ENCODE peak calls at places on chromosomes 3 and 15, in nine cellular contexts. X, L, D, V, Q, F, N, I and Y are unnamed samples.

GRCh38 chr15:70477750-70478250 is 285.6 kb downstream of the UACA start:
- DNase-seq in X (no peak), L (no peak), D (no peak), V (no peak), Q (no peak), F (no peak), N (no peak), I (no peak), Y (no peak)

GRCh38 chr3:9622438-9622837 is 26.9 kb upstream of the MTMR14 start:
- DNase-seq in X (no peak), L (no peak), D (no peak), V (peak), Q (no peak), F (no peak), N (no peak), I (no peak), Y (no peak)

GRCh38 chr3:10173926-10174435 is 9.3 kb downstream of the IRAK2 start:
- DNase-seq in X (peak), L (no peak), D (no peak), V (no peak), Q (peak), F (peak), N (peak), I (peak), Y (no peak)

GRCh38 chr3:13831386-13831996 is 48.4 kb downstream of the WNT7A start:
- DNase-seq in X (no peak), L (no peak), D (no peak), V (no peak), Q (no peak), F (no peak), N (no peak), I (no peak), Y (no peak)

GRCh38 chr3:98695816-98696215 is 67.3 kb upstream of the ST3GAL6 start:
- DNase-seq in X (peak), L (no peak), D (no peak), V (no peak), Q (peak), F (no peak), N (no peak), I (no peak), Y (no peak)

GRCh38 chr3:155293518-155293917 is at the start of gene STRIT1:
- DNase-seq in X (no peak), L (no peak), D (no peak), V (no peak), Q (no peak), F (no peak), N (no peak), I (no peak), Y (no peak)

GRCh38 chr3:93843981-93844380 is 129.7 kb downstream of the PROS1 start:
- DNase-seq in X (peak), L (no peak), D (no peak), V (no peak), Q (peak), F (no peak), N (no peak), I (no peak), Y (no peak)

GRCh38 chr3:5260992-5261501 is 73.5 kb downstream of the EDEM1 start:
- DNase-seq in X (no peak), L (no peak), D (no peak), V (no peak), Q (no peak), F (no peak), N (no peak), I (no peak), Y (no peak)

GRCh38 chr15:98983333-98983732 is 24.3 kb downstream of the PGPEP1L start:
- DNase-seq in X (peak), L (no peak), D (no peak), V (no peak), Q (peak), F (no peak), N (peak), I (peak), Y (no peak)

GRCh38 chr15:93017521-93017920 is 71.5 kb downstream of the RGMA start:
- DNase-seq in X (peak), L (no peak), D (no peak), V (no peak), Q (peak), F (no peak), N (no peak), I (no peak), Y (no peak)

GRCh38 chr3:146972726-146973125 is 367.6 kb upstream of the PLSCR5 start:
- DNase-seq in X (peak), L (no peak), D (no peak), V (no peak), Q (peak), F (no peak), N (no peak), I (no peak), Y (no peak)

GRCh38 chr15:62254137-62254934 is 89.3 kb upstream of the C2CD4B start:
- DNase-seq in X (peak), L (peak), D (peak), V (peak), Q (peak), F (peak), N (peak), I (peak), Y (peak)

GRCh38 chr15:61951949-61952348 is 108.3 kb downstream of the VPS13C start:
- DNase-seq in X (no peak), L (no peak), D (no peak), V (no peak), Q (peak), F (no peak), N (no peak), I (peak), Y (no peak)

GRCh38 chr3:7332696-7333095 is 471.8 kb downstream of the GRM7 start:
- DNase-seq in X (no peak), L (no peak), D (peak), V (no peak), Q (no peak), F (no peak), N (no peak), I (no peak), Y (no peak)

GRCh38 chr3:63595221-63595620 is 57.3 kb upstream of the SNTN start:
- DNase-seq in X (no peak), L (no peak), D (no peak), V (no peak), Q (no peak), F (no peak), N (no peak), I (no peak), Y (no peak)

GRCh38 chr3:127822166-127822835 is at the start of gene MGLL:
- DNase-seq in X (peak), L (peak), D (no peak), V (no peak), Q (peak), F (peak), N (no peak), I (peak), Y (no peak)

GRCh38 chr3:123267821-123268220 is 66.1 kb downstream of the SEC22A start:
- DNase-seq in X (peak), L (no peak), D (no peak), V (no peak), Q (no peak), F (no peak), N (no peak), I (no peak), Y (no peak)
- TF ChIP-seq CTCF in X (peak), L (no peak), D (peak), V (no peak), Q (peak), F (no peak), N (no peak), I (no peak), Y (no peak)

DNA sequence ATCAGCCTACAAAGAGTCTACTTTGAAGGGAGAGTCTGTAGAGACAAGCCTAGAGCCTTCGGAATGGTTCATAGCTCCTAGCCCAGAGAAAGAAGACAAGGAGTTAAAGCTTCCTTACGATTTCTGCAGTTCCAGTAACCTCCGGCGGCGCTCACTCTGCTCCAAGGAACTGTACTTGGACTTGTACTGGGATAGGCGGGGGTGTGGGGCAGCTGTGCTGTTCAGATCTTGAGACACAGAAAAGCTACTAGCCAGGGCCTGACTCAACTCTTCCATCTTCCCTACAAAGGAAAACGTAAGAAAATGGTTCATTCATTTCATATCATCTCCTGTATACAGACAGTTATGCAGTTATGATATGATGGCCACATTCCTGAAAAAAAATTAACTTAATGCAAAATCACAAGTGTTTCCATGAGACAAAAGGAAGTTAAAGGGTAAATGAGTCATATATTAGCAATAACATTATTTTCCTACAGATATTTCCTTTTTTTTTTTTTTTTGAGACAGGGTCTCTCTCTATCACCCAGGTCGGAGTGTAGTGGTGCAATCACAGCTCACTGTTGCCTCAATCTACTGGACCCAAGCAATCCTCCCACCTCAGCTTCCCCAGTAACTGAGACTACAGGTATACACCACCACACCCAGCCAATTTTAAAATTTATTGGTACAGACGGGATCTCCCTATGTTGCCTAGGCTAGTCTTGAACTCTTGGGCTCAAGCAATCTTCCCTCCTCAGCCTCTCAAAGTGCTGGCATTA is 4.6 kb downstream of the SNUPN start:
- DNase-seq in X (peak), L (no peak), D (no peak), V (no peak), Q (peak), F (peak), N (no peak), I (peak), Y (no peak)
- TF ChIP-seq CTCF in X (peak), L (no peak), D (no peak), V (no peak), Q (peak), F (peak), N (no peak), I (no peak), Y (no peak)

DNA sequence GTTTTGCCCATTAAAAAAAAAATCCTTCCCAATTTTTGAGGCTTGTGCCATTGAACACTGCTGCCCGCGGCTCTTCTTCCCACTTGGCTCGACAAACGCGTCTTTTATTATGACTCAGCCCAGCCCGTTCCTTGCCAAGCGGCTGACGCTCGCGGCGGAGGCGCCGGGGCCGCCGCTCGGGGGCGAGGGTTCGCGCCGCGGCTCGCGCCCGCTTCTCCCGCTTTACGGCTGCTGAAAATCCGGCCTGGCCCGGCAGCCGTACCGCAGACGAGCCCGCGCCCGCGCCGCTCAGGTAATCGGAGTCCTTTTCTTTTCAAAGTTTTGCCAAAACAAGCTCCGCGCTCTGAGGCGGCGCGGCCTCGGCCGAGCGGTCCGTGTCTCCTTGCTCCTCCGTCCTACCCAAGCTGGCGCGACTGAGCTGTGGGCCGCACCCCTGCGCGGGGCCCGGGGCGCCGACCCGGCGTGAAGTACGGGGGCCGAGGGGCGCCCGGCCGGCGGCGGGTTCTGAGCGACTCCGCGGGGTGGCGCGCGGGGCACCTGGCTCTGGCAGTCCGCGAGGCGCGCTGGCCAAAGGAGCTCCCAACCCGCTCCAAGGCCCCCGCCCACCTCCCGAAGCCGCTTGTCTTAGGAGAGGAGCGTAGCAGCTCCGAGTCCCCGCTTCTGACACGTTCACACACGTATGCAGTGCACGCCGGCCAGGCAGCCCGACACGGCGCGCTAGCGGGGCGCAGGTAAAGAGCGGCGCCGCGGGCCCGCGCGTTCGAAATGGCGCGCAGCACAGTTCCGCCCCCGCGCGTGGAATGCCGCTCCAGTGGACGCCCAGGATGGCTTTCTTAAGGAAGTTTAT is 418.2 kb upstream of the NAALADL2 start:
- DNase-seq in X (peak), L (peak), D (peak), V (peak), Q (peak), F (peak), N (peak), I (peak), Y (peak)
- TF ChIP-seq CTCF in X (no peak), L (no peak), D (no peak), V (no peak), Q (no peak), F (no peak), N (no peak), I (peak), Y (peak)

GRCh38 chr3:184015381-184016019 is 2.2 kb downstream of the ABCC5 start:
- DNase-seq in X (no peak), L (peak), D (no peak), V (no peak), Q (no peak), F (no peak), N (no peak), I (no peak), Y (no peak)

GRCh38 chr3:184016169-184016570 is 1.5 kb downstream of the ABCC5 start:
- DNase-seq in X (no peak), L (no peak), D (no peak), V (no peak), Q (no peak), F (no peak), N (no peak), I (no peak), Y (no peak)

GRCh38 chr3:184018424-184018973 is 815 bp upstream of the ABCC5 start:
- DNase-seq in X (no peak), L (no peak), D (no peak), V (no peak), Q (no peak), F (no peak), N (no peak), I (no peak), Y (no peak)

GRCh38 chr3:184016820-184017671 is 638 bp downstream of the ABCC5 start:
- DNase-seq in X (peak), L (peak), D (peak), V (peak), Q (peak), F (peak), N (peak), I (peak), Y (peak)

DNA sequence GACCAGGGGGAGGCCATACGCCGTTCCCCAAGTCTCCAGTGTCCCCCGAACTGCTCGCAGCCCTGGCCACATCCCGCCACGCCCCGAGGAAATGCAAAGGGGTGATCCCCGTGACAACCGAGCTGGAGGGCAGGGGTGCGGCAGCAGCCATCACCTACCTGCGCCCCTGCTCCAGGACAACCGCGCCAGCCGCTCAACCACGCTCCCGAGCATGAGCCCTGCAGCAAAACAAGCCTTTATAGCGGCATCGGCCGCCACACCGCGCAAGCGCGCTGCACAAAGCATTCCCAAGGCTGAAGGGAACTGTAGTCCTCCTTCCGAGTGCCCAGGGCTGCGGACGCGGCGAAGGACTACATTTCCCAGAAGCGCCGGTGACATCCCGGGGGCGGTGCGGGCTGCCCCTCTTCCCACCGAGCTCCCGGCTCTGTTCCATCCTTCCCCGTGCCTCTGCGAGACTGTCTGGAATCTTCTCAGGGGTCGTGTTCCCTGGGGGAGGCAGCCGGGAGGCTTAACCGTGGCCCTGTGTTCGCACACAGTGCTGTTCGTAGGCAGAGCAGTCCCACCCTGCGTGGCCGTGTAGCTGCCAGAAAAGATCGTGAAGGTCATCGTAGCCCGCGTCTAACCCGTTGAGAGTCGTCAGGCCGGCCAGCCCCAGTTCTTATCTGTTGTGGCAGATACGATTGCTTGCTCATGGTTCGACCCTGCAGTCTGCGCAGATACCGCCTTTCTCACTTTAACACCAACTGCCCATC is at the start of gene ABCC5:
- DNase-seq in X (peak), L (peak), D (peak), V (peak), Q (peak), F (peak), N (peak), I (peak), Y (peak)
- TF ChIP-seq CTCF in X (no peak), L (peak), D (peak), V (no peak), Q (no peak), F (peak), N (no peak), I (no peak), Y (peak)

DNA sequence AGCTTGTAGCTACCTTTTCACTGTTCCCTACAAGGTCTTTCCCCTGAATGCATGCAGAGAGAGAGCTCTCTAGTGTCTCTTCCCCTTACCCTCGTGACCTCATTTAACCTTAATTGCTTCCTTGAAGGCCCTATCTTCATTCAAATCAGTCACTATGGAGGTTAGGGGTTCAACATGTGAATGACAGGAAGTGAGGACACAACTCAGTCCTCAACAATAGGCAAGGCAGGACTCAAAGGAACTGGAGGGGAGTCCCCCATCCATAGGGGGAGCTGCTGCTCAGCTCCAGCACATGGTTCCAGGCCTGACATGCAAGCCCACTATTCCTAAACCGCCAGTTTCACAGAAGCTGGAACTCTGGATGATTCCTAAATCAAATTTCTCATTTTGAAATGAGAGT is 33.8 kb upstream of the GYG1 start:
- DNase-seq in X (no peak), L (no peak), D (peak), V (no peak), Q (peak), F (no peak), N (peak), I (peak), Y (no peak)
- TF ChIP-seq CTCF in X (peak), L (no peak), D (peak), V (no peak), Q (peak), F (peak), N (peak), I (no peak), Y (peak)

DNA sequence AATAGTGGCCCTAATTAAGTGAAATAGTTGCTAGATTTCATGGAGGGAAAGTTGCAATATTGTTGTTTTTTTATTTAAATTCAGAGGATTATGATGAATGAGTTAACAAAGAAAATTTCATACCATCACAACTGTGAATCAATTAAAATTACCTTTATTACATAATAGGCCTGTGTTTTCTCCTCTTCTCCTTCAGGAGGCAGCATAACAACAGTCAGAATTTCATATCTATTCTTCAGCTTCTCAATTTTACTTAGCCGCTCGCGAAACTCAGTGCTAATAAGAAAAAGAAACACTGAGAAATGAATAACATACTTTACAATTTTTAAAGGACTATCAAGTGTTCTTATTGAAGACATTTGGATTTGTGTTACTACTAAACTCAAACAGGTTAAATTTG is 29.4 kb downstream of the TTC14 start:
- DNase-seq in X (no peak), L (no peak), D (no peak), V (no peak), Q (peak), F (no peak), N (no peak), I (no peak), Y (no peak)
- TF ChIP-seq CTCF in X (peak), L (no peak), D (peak), V (no peak), Q (peak), F (peak), N (no peak), I (no peak), Y (no peak)

DNA sequence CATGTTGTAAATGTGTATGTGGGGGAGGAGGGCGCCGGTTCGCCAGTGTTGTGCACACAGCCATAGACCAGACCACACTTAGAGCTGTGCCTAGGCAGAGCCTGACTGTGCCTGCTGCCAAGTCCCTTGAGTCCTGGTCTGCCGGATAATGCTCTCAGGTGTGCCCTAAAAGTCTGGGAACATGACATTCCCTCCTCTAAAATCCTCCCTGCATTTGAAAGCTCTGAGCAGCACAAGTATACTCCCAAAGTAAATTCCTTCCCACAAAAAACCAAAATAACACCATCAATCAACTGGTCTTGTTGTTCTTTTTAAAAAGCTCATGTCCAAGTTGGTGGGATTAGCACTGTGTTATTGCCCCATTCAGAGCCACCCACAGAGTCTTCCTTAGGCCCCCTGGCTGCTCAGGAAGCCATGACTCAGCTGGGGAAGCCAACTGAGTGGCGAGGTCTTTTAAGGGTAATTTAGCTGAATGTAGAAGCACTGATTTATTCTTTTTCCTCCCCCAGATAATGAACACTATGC is 147.8 kb upstream of the MCTP2 start:
- DNase-seq in X (peak), L (no peak), D (no peak), V (no peak), Q (peak), F (no peak), N (no peak), I (no peak), Y (no peak)
- TF ChIP-seq CTCF in X (peak), L (no peak), D (no peak), V (no peak), Q (peak), F (no peak), N (no peak), I (no peak), Y (no peak)

GRCh38 chr3:100761211-100761921 is 52.1 kb downstream of the TFG start:
- DNase-seq in X (no peak), L (no peak), D (peak), V (no peak), Q (no peak), F (no peak), N (no peak), I (peak), Y (no peak)
- TF ChIP-seq CTCF in X (peak), L (no peak), D (peak), V (no peak), Q (peak), F (peak), N (no peak), I (no peak), Y (peak)